ENCODE peak calls at places on chromosomes 5 and 9, in seven cellular contexts. Q is stimulated activated naive CD4-positive, alpha-beta T cell; L is AG09309; G is MV-4-11; M is ureter; S is stimulated activated CD8-positive, alpha-beta memory T cell treated with anti-CD3 and anti-CD28 coated beads, Interleukin-4, amount 100 ng/mL, for 1 hour; A is memory B cell. R is an unnamed sample.
A peak's percentile ranks its signal among the peaks of the same experiment; 100 is the strongest.

GRCh38 chr9:97852399-97853055 is 499 bp upstream of the FOXE1 start:
- DNase-seq in Q (peak; percentile 44), M (no peak), S (no peak), G (no peak), A (no peak), L (no peak), R (no peak)

GRCh38 chr5:144971067-144971850 is 800.6 kb downstream of the KCTD16 start:
- DNase-seq in L (no peak), M (no peak), Q (no peak), A (no peak), G (no peak), S (no peak), R (no peak)

GRCh38 chr5:154405078-154405792 is 40.6 kb upstream of the SAP30L start:
- DNase-seq in A (peak; percentile 70), L (no peak), S (peak; percentile 39), G (peak; percentile 39), Q (peak; percentile 58), M (peak; percentile 75), R (peak; percentile 48)

GRCh38 chr5:76862986-76863385 is 13.2 kb downstream of the S100Z start:
- DNase-seq in A (no peak), Q (no peak), S (no peak), G (no peak), L (no peak), M (no peak), R (no peak)

GRCh38 chr5:93423333-93423714 is 157.7 kb downstream of the NR2F1-AS1 start:
- DNase-seq in L (no peak), G (no peak), M (no peak), S (no peak), A (no peak), Q (no peak), R (no peak)

GRCh38 chr9:32644698-32645097 is 9.2 kb upstream of the TAF1L start:
- DNase-seq in M (no peak), S (no peak), A (no peak), L (peak; percentile 52), G (no peak), Q (no peak), R (no peak)

GRCh38 chr9:136851941-136852663 is at the start of gene MAMDC4:
- DNase-seq in L (no peak), G (no peak), M (no peak), S (no peak), Q (no peak), A (no peak), R (no peak)

GRCh38 chr5:90477073-90477472 is 2.4 kb downstream of the POLR3G start:
- DNase-seq in A (no peak), L (no peak), S (no peak), Q (no peak), G (no peak), M (no peak), R (no peak)

GRCh38 chr9:120668399-120668798 is 45.9 kb downstream of the MEGF9 start:
- DNase-seq in A (no peak), G (no peak), L (no peak), S (no peak), Q (no peak), M (no peak), R (no peak)

GRCh38 chr5:41094871-41095270 is 23.7 kb upstream of the MROH2B start:
- DNase-seq in M (no peak), G (no peak), A (no peak), S (no peak), Q (no peak), L (no peak), R (no peak)

GRCh38 chr5:168211245-168211644 is 80.2 kb upstream of the WWC1 start:
- DNase-seq in L (no peak), A (no peak), Q (no peak), G (no peak), S (no peak), M (no peak), R (no peak)

GRCh38 chr9:98045234-98046160 is 11.0 kb upstream of the NANS start:
- DNase-seq in A (peak; percentile 65), L (no peak), M (no peak), Q (peak; percentile 76), S (no peak), G (peak; percentile 96), R (peak; percentile 73)

GRCh38 chr5:93058309-93058708 is 522.7 kb downstream of the NR2F1-AS1 start:
- DNase-seq in S (no peak), M (no peak), G (peak; percentile 1), A (no peak), L (peak; percentile 86), Q (no peak), R (no peak)

GRCh38 chr9:19203058-19203457 is 27.4 kb upstream of the DENND4C start:
- DNase-seq in Q (no peak), S (no peak), L (no peak), M (no peak), G (no peak), A (no peak), R (no peak)